ENCODE peak calls at places on chromosomes 13 and 19, in ten cellular contexts. Q is heart right ventricle; A is CD8-positive, alpha-beta T cell; P is transverse colon; G is A549; E is heart left ventricle; N is PC-3; T is body of pancreas; O is neural progenitor cell; B is CD4-positive, CD25-positive, alpha-beta regulatory T cell. L is an unnamed sample. For H3K9me3, the result is how much of the 10 kb centered on the place peaks cover.

GRCh38 chr13:109243311-109243951 is 543.0 kb downstream of the IRS2 start:
- DNase-seq in Q (peak), A (no peak), P (no peak), G (peak), E (peak), N (peak), T (no peak), O (no peak), B (no peak), L (no peak)

GRCh38 chr19:5978606-5979552 is 939 bp upstream of the RANBP3 start:
- DNase-seq in Q (no peak), A (no peak), P (no peak), G (no peak), E (no peak), N (no peak), T (no peak), O (no peak), B (no peak), L (no peak)

GRCh38 chr13:111037838-111038397 is 77.2 kb upstream of the ARHGEF7 start:
- DNase-seq in Q (no peak), A (no peak), P (no peak), G (no peak), E (no peak), N (no peak), T (no peak), O (no peak), B (no peak), L (no peak)

GRCh38 chr13:113064534-113065405 is 40.8 kb upstream of the F7 start:
- DNase-seq in Q (no peak), A (no peak), P (no peak), G (peak), E (peak), N (peak), T (no peak), O (no peak), B (no peak), L (no peak)

GRCh38 chr19:49333426-49334288 is 1.5 kb upstream of the CD37 start:
- DNase-seq in Q (no peak), A (peak), P (peak), G (no peak), E (no peak), N (no peak), T (peak), O (no peak), B (peak), L (peak)

GRCh38 chr13:45063261-45063870 is 56.9 kb upstream of the GTF2F2 start:
- DNase-seq in Q (no peak), A (no peak), P (no peak), G (no peak), E (no peak), N (no peak), T (no peak), O (no peak), B (no peak), L (no peak)

GRCh38 chr19:53880716-53881481 is 1.1 kb upstream of the PRKCG start:
- DNase-seq in Q (no peak), A (no peak), P (no peak), G (no peak), E (no peak), N (no peak), T (no peak), O (peak), B (no peak), L (no peak)

GRCh38 chr19:47284324-47284899 is 9.7 kb downstream of the INAFM1 start:
- DNase-seq in Q (peak), A (no peak), P (no peak), G (peak), E (no peak), N (peak), T (no peak), O (peak), B (peak), L (peak)

GRCh38 chr19:38318595-38319142 is 976 bp upstream of the KCNK6 start:
- DNase-seq in Q (peak), A (no peak), P (no peak), G (no peak), E (peak), N (no peak), T (no peak), O (no peak), B (no peak), L (no peak)

GRCh38 chr13:54758795-54759194 is 1730.2 kb downstream of the OLFM4 start:
- DNase-seq in Q (no peak), A (no peak), P (no peak), G (no peak), E (no peak), N (no peak), T (no peak), O (no peak), B (no peak), L (no peak)

GRCh38 chr19:48094129-48094842 is 16.3 kb downstream of the PLA2G4C start:
- DNase-seq in Q (no peak), A (no peak), P (no peak), G (no peak), E (no peak), N (no peak), T (no peak), O (no peak), B (no peak), L (no peak)

GRCh38 chr13:51275101-51275500 is 52.9 kb downstream of the FAM124A start:
- DNase-seq in Q (no peak), A (no peak), P (no peak), G (no peak), E (no peak), N (no peak), T (no peak), O (no peak), B (no peak), L (no peak)

GRCh38 chr19:5762608-5763217 is 21.8 kb downstream of the PRR22 start:
- DNase-seq in Q (no peak), A (no peak), P (no peak), G (no peak), E (no peak), N (no peak), T (no peak), O (no peak), B (no peak), L (no peak)

GRCh38 chr13:101942038-101942437 is 459.8 kb downstream of the FGF14 start:
- DNase-seq in Q (peak), A (no peak), P (peak), G (peak), E (no peak), N (peak), T (no peak), O (peak), B (peak), L (no peak)

GRCh38 chr19:16594131-16594586 is 21.9 kb upstream of the SLC35E1 start:
- DNase-seq in Q (no peak), A (no peak), P (peak), G (no peak), E (no peak), N (no peak), T (no peak), O (no peak), B (peak), L (peak)

GRCh38 chr19:4061683-4062575 is 4.8 kb downstream of the ZBTB7A start:
- DNase-seq in Q (no peak), A (no peak), P (peak), G (no peak), E (peak), N (peak), T (peak), O (no peak), B (no peak), L (no peak)

GRCh38 chr13:110331362-110331761 is 24.3 kb downstream of the COL4A2 start:
- DNase-seq in Q (no peak), A (no peak), P (no peak), G (no peak), E (no peak), N (no peak), T (no peak), O (no peak), B (no peak), L (no peak)

GRCh38 chr13:38685974-38686571 is 804 bp upstream of the FREM2 start:
- DNase-seq in Q (no peak), A (no peak), P (no peak), G (peak), E (no peak), N (peak), T (peak), O (peak), B (no peak), L (no peak)

GRCh38 chr13:66689037-66689619 is 541.0 kb downstream of the PCDH9 start:
- DNase-seq in Q (no peak), A (no peak), P (no peak), G (peak), E (no peak), N (no peak), T (no peak), O (peak), B (no peak), L (no peak)

GRCh38 chr19:29909545-29909944 is 32.5 kb upstream of the URI1 start:
- DNase-seq in Q (no peak), A (no peak), P (no peak), G (no peak), E (no peak), N (no peak), T (no peak), O (no peak), B (no peak), L (no peak)

GRCh38 chr19:36363845-36364244 is 15.2 kb downstream of the ZFP14 start:
- DNase-seq in Q (no peak), A (no peak), P (no peak), G (no peak), E (no peak), N (no peak), T (no peak), O (no peak), B (no peak), L (no peak)
- H3K9me3 ChIP-seq in Q (under half), A (under half), P (under half), G (half or more), E (under half), N (under half), T (under half), O (under half), B (half or more), L (under half)

DNA sequence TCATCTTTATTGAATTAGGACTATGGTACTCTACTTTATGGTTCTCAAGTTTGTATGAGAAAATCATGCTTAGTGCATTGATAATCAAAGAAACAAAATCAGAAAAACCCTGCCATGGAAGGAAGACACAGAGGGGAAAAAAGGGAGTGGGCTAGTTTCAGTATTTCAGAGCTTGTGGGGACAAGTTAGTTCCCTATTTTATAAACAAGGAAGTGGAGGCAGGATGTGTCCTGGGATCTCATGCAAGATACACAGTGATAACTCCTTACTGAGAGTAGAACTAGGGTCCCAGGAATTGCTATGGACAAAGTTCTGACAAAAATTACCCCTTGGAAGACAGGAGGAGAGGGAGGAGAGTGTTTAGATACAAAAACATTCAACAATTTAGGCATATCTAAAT is 1277.3 kb downstream of the UQCRFS1 start:
- DNase-seq in Q (no peak), A (no peak), P (no peak), G (no peak), E (no peak), N (no peak), T (no peak), O (no peak), B (no peak), L (no peak)
- H3K9me3 ChIP-seq in Q (under half), A (under half), P (under half), G (under half), E (under half), N (under half), T (under half), O (under half), B (under half), L (under half)

GRCh38 chr19:2848625-2849024 is 7.3 kb downstream of the ZNF555 start:
- DNase-seq in Q (no peak), A (no peak), P (no peak), G (no peak), E (no peak), N (no peak), T (no peak), O (no peak), B (no peak), L (no peak)
- H3K9me3 ChIP-seq in Q (under half), A (under half), P (under half), G (half or more), E (half or more), N (under half), T (under half), O (under half), B (under half), L (under half)

GRCh38 chr19:21912654-21913053 is 76.7 kb upstream of the ZNF43 start:
- DNase-seq in Q (no peak), A (no peak), P (no peak), G (no peak), E (no peak), N (no peak), T (no peak), O (no peak), B (no peak), L (no peak)
- H3K9me3 ChIP-seq in Q (under half), A (under half), P (under half), G (half or more), E (under half), N (under half), T (under half), O (under half), B (under half), L (under half)

DNA sequence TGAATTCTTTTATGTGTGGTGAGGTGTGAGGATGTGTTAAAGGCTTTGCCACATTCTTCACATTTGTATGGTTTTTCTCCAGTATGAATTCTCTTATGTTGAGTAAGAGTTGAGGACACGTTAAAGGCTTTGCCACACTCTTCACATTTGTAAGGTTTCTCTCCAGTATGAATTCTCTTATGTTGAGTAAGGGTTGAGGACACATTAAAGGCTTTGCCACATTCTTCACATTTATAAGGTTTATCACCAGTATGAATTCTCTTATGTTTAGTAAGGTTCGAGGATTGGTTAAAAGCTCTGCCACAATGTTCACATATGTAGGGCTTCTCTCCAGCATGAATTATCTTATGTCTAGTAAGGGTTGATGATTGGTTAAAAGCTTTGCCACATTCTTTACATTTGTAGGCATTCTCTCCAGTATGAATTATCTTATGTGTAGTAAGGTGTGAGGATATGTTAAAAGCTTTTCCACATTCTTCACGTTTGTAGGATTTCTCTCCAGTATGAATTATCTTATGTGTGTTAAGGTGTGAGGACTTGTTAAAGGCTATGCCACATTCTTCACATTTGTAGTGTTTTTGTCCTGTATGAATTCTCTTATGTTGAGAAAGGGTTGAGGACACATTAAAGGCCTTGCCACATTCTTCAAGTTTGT is 27.1 kb downstream of the ZNF724 start:
- DNase-seq in Q (no peak), A (no peak), P (no peak), G (peak), E (no peak), N (peak), T (no peak), O (no peak), B (no peak), L (no peak)
- H3K9me3 ChIP-seq in Q (half or more), A (under half), P (half or more), G (half or more), E (half or more), N (half or more), T (under half), O (half or more), B (half or more), L (under half)

GRCh38 chr13:93625536-93625935 is 398.9 kb downstream of the GPC6 start:
- DNase-seq in Q (no peak), A (no peak), P (no peak), G (no peak), E (no peak), N (no peak), T (no peak), O (no peak), B (no peak), L (no peak)
- H3K9me3 ChIP-seq in Q (under half), A (under half), P (under half), G (under half), E (under half), N (under half), T (under half), O (under half), B (under half), L (under half)

GRCh38 chr19:43858174-43858573 is 31.1 kb downstream of the ZNF283 start:
- DNase-seq in Q (no peak), A (no peak), P (no peak), G (no peak), E (no peak), N (no peak), T (no peak), O (no peak), B (no peak), L (no peak)
- H3K9me3 ChIP-seq in Q (half or more), A (under half), P (half or more), G (half or more), E (half or more), N (under half), T (under half), O (under half), B (half or more), L (under half)

GRCh38 chr19:22627526-22627925 is 6.6 kb upstream of the ZNF492 start:
- DNase-seq in Q (no peak), A (no peak), P (no peak), G (no peak), E (no peak), N (no peak), T (no peak), O (no peak), B (no peak), L (no peak)

GRCh38 chr19:22623841-22624221 is 10.3 kb upstream of the ZNF492 start:
- DNase-seq in Q (no peak), A (no peak), P (no peak), G (no peak), E (no peak), N (no peak), T (no peak), O (no peak), B (no peak), L (no peak)

GRCh38 chr19:22622901-22623840 is 11.0 kb upstream of the ZNF492 start:
- DNase-seq in Q (peak), A (no peak), P (no peak), G (no peak), E (peak), N (no peak), T (no peak), O (no peak), B (no peak), L (no peak)

GRCh38 chr19:22625266-22626035 is 8.7 kb upstream of the ZNF492 start:
- DNase-seq in Q (no peak), A (no peak), P (no peak), G (no peak), E (no peak), N (no peak), T (no peak), O (no peak), B (no peak), L (no peak)

GRCh38 chr19:22628401-22628800 is 5.7 kb upstream of the ZNF492 start:
- DNase-seq in Q (no peak), A (no peak), P (no peak), G (no peak), E (no peak), N (no peak), T (no peak), O (no peak), B (no peak), L (no peak)
- H3K9me3 ChIP-seq in Q (under half), A (under half), P (under half), G (under half), E (under half), N (under half), T (under half), O (under half), B (under half), L (under half)